ENCODE peak calls at places on chromosomes 2 and 18, in seven cellular contexts. G is memory B cell; D is activated CD4-positive, alpha-beta T cell treated with anti-CD3 and anti-CD28 coated beads for 48 hours; M is epithelial cell of esophagus; E is GM20000; Y is SJSA1; O is EH. H is an unnamed sample.

GRCh38 chr2:224086226-224086911 is 47.3 kb upstream of the SERPINE2 start:
- DNase-seq in G (no peak), D (no peak), M (peak), E (no peak), Y (peak), O (peak), H (no peak)

GRCh38 chr2:22078701-22079100 is 954.9 kb downstream of the TDRD15 start:
- DNase-seq in G (no peak), D (no peak), M (no peak), E (no peak), Y (no peak), O (no peak), H (no peak)

GRCh38 chr2:109402980-109403840 is 210.6 kb downstream of the SEPTIN10 start:
- DNase-seq in G (no peak), D (peak), M (no peak), E (no peak), Y (no peak), O (no peak), H (peak)

GRCh38 chr2:240126731-240127130 is 9.4 kb downstream of the COPS9 start:
- DNase-seq in G (no peak), D (no peak), M (no peak), E (no peak), Y (peak), O (no peak), H (no peak)

GRCh38 chr2:113278073-113278811 is 479 bp downstream of the PAX8 start:
- DNase-seq in G (no peak), D (no peak), M (no peak), E (peak), Y (no peak), O (no peak), H (no peak)

GRCh38 chr2:239553376-239554000 is 152.7 kb upstream of the HDAC4 start:
- DNase-seq in G (no peak), D (no peak), M (no peak), E (no peak), Y (no peak), O (no peak), H (no peak)

GRCh38 chr2:60963176-60963575 is 54.3 kb upstream of the PEX13 start:
- DNase-seq in G (no peak), D (no peak), M (no peak), E (no peak), Y (no peak), O (no peak), H (no peak)

GRCh38 chr2:220775856-220776467 is 796.1 kb downstream of the EPHA4 start:
- DNase-seq in G (no peak), D (no peak), M (peak), E (no peak), Y (no peak), O (peak), H (no peak)

GRCh38 chr18:25648724-25649260 is 296.8 kb upstream of the ZNF521 start:
- DNase-seq in G (no peak), D (no peak), M (no peak), E (no peak), Y (no peak), O (peak), H (no peak)

GRCh38 chr2:240457223-240458043 is 22.0 kb downstream of the GPC1 start:
- DNase-seq in G (no peak), D (no peak), M (no peak), E (no peak), Y (no peak), O (no peak), H (no peak)

GRCh38 chr18:68177807-68178702 is 536.9 kb downstream of the TMX3 start:
- DNase-seq in G (no peak), D (no peak), M (peak), E (no peak), Y (no peak), O (peak), H (no peak)

GRCh38 chr2:234579231-234579962 is 82.5 kb upstream of the ARL4C start:
- DNase-seq in G (no peak), D (no peak), M (peak), E (no peak), Y (no peak), O (peak), H (no peak)

GRCh38 chr2:227182765-227183164 is 18.3 kb downstream of the COL4A3 start:
- DNase-seq in G (no peak), D (no peak), M (no peak), E (no peak), Y (no peak), O (no peak), H (no peak)

GRCh38 chr2:5945707-5946106 is 253.5 kb downstream of the SOX11 start:
- DNase-seq in G (no peak), D (no peak), M (no peak), E (no peak), Y (no peak), O (no peak), H (no peak)

GRCh38 chr2:169360984-169361705 is 1.2 kb downstream of the LRP2 start:
- DNase-seq in G (no peak), D (no peak), M (no peak), E (no peak), Y (no peak), O (no peak), H (no peak)

GRCh38 chr2:120228503-120228902 is 5.3 kb upstream of the TMEM185B start:
- DNase-seq in G (no peak), D (no peak), M (peak), E (no peak), Y (no peak), O (no peak), H (no peak)

GRCh38 chr18:11237066-11237465 is 87.7 kb upstream of the PIEZO2 start:
- DNase-seq in G (no peak), D (no peak), M (no peak), E (no peak), Y (no peak), O (no peak), H (no peak)

GRCh38 chr2:43220982-43221659 is 5.3 kb downstream of the ZFP36L2 start:
- DNase-seq in G (no peak), D (peak), M (peak), E (no peak), Y (peak), O (peak), H (peak)

GRCh38 chr2:8515390-8515761 is 166.5 kb upstream of the ID2 start:
- DNase-seq in G (peak), D (peak), M (no peak), E (peak), Y (no peak), O (peak), H (peak)

GRCh38 chr2:70258532-70258875 is 567 bp downstream of the PCYOX1 start:
- DNase-seq in G (no peak), D (no peak), M (peak), E (no peak), Y (no peak), O (peak), H (peak)

GRCh38 chr18:59238385-59238784 is 18.4 kb downstream of the GRP start:
- DNase-seq in G (no peak), D (no peak), M (no peak), E (no peak), Y (no peak), O (peak), H (no peak)

GRCh38 chr2:72999729-73000725 is 71.5 kb downstream of the SFXN5 start:
- DNase-seq in G (no peak), D (peak), M (peak), E (no peak), Y (peak), O (peak), H (no peak)

GRCh38 chr2:43455735-43456642 is 139.8 kb downstream of the THADA start:
- DNase-seq in G (no peak), D (no peak), M (no peak), E (no peak), Y (no peak), O (peak), H (no peak)

GRCh38 chr2:37417321-37417720 is 72.9 kb downstream of the QPCT start:
- DNase-seq in G (no peak), D (no peak), M (no peak), E (no peak), Y (no peak), O (peak), H (no peak)

GRCh38 chr2:212863185-212863588 is 288.2 kb downstream of the IKZF2 start:
- DNase-seq in G (no peak), D (peak), M (peak), E (no peak), Y (no peak), O (peak), H (peak)

H was measured in activated T-cell treated with anti-CD3 and anti-CD28 coated beads, Interleukin-2, amount 50 U/mL, for 72 hours.